ENCODE peak calls at places on chromosomes 3 and 15, in five cellular contexts. One of them, this sample, is unnamed. For H3K4me1, the result is how much of the 10 kb centered on the place peaks cover.

GRCh38 chr3:66527253-66527652 is 26.4 kb upstream of the LRIG1 start:
- DNase-seq in Peyer's patch: no peak
- DNase-seq in aorta: no peak
- DNase-seq in OCI-LY7: no peak
- DNase-seq in psoas muscle: no peak
- DNase-seq in this sample: no peak

GRCh38 chr3:55720614-55721013 is 233.5 kb upstream of the WNT5A start:
- DNase-seq in Peyer's patch: no peak
- DNase-seq in aorta: no peak
- DNase-seq in OCI-LY7: peak
- DNase-seq in psoas muscle: no peak
- DNase-seq in this sample: no peak

GRCh38 chr3:114764056-114764492 is 383.0 kb downstream of the ZBTB20 start:
- DNase-seq in Peyer's patch: peak
- DNase-seq in aorta: no peak
- DNase-seq in OCI-LY7: no peak
- DNase-seq in psoas muscle: no peak
- DNase-seq in this sample: no peak

GRCh38 chr3:29955413-29955812 is 651.0 kb upstream of the TGFBR2 start:
- DNase-seq in Peyer's patch: no peak
- DNase-seq in aorta: no peak
- DNase-seq in OCI-LY7: no peak
- DNase-seq in psoas muscle: no peak
- DNase-seq in this sample: no peak

GRCh38 chr15:39666671-39667070 is 85.8 kb downstream of the THBS1 start:
- DNase-seq in Peyer's patch: no peak
- DNase-seq in aorta: no peak
- DNase-seq in OCI-LY7: no peak
- DNase-seq in psoas muscle: no peak
- DNase-seq in this sample: no peak

GRCh38 chr15:92928351-92928750 is 28.2 kb downstream of the CHD2 start:
- DNase-seq in Peyer's patch: no peak
- DNase-seq in aorta: no peak
- DNase-seq in OCI-LY7: no peak
- DNase-seq in psoas muscle: no peak
- DNase-seq in this sample: no peak

GRCh38 chr3:18127864-18128185 is 297.3 kb downstream of the SATB1 start:
- DNase-seq in Peyer's patch: no peak
- DNase-seq in aorta: no peak
- DNase-seq in OCI-LY7: no peak
- DNase-seq in psoas muscle: no peak
- DNase-seq in this sample: no peak

GRCh38 chr15:50906954-50907865 is 1.3 kb upstream of the AP4E1 start:
- DNase-seq in Peyer's patch: peak
- DNase-seq in aorta: no peak
- DNase-seq in OCI-LY7: peak
- DNase-seq in psoas muscle: no peak
- DNase-seq in this sample: no peak

GRCh38 chr3:55487376-55488241 is 503 bp upstream of the WNT5A start:
- DNase-seq in Peyer's patch: no peak
- DNase-seq in aorta: no peak
- DNase-seq in OCI-LY7: peak
- DNase-seq in psoas muscle: peak
- DNase-seq in this sample: peak

GRCh38 chr15:55799287-55800212 is 56.6 kb upstream of the PRTG start:
- DNase-seq in Peyer's patch: no peak
- DNase-seq in aorta: no peak
- DNase-seq in OCI-LY7: peak
- DNase-seq in psoas muscle: no peak
- DNase-seq in this sample: peak

GRCh38 chr3:106699093-106699492 is 678.1 kb upstream of the CCDC54 start:
- DNase-seq in Peyer's patch: no peak
- DNase-seq in aorta: no peak
- DNase-seq in OCI-LY7: no peak
- DNase-seq in psoas muscle: no peak
- DNase-seq in this sample: no peak

GRCh38 chr3:14549256-14549931 is 9.3 kb upstream of the GRIP2 start:
- DNase-seq in Peyer's patch: no peak
- DNase-seq in aorta: peak
- DNase-seq in OCI-LY7: peak
- DNase-seq in psoas muscle: no peak
- DNase-seq in this sample: no peak

GRCh38 chr3:136893848-136894443 is 31.9 kb downstream of the NCK1 start:
- DNase-seq in Peyer's patch: no peak
- DNase-seq in aorta: no peak
- DNase-seq in OCI-LY7: no peak
- DNase-seq in psoas muscle: no peak
- DNase-seq in this sample: no peak

GRCh38 chr3:45104715-45105711 is 41.2 kb downstream of the CDCP1 start:
- DNase-seq in Peyer's patch: no peak
- DNase-seq in aorta: no peak
- DNase-seq in OCI-LY7: no peak
- DNase-seq in psoas muscle: no peak
- DNase-seq in this sample: no peak

GRCh38 chr3:10164546-10165393 is at the start of gene IRAK2:
- DNase-seq in Peyer's patch: peak
- DNase-seq in aorta: peak
- DNase-seq in OCI-LY7: peak
- DNase-seq in psoas muscle: peak
- DNase-seq in this sample: peak

GRCh38 chr3:152276688-152277087 is 8.0 kb downstream of the MBNL1 start:
- DNase-seq in Peyer's patch: no peak
- DNase-seq in aorta: no peak
- DNase-seq in OCI-LY7: no peak
- DNase-seq in psoas muscle: no peak
- DNase-seq in this sample: no peak

GRCh38 chr3:152280539-152280938 is 11.8 kb downstream of the MBNL1 start:
- DNase-seq in Peyer's patch: no peak
- DNase-seq in aorta: no peak
- DNase-seq in OCI-LY7: no peak
- DNase-seq in psoas muscle: no peak
- DNase-seq in this sample: no peak

GRCh38 chr3:152279474-152279873 is 10.7 kb downstream of the MBNL1 start:
- DNase-seq in Peyer's patch: no peak
- DNase-seq in aorta: no peak
- DNase-seq in OCI-LY7: no peak
- DNase-seq in psoas muscle: no peak
- DNase-seq in this sample: no peak

GRCh38 chr3:152277198-152277597 is 8.5 kb downstream of the MBNL1 start:
- DNase-seq in Peyer's patch: no peak
- DNase-seq in aorta: no peak
- DNase-seq in OCI-LY7: no peak
- DNase-seq in psoas muscle: no peak
- DNase-seq in this sample: no peak

GRCh38 chr3:152278674-152279427 is 10.1 kb downstream of the MBNL1 start:
- DNase-seq in Peyer's patch: no peak
- DNase-seq in aorta: no peak
- DNase-seq in OCI-LY7: no peak
- DNase-seq in psoas muscle: no peak
- DNase-seq in this sample: no peak
- H3K4me1 ChIP-seq in Peyer's patch: half or more
- H3K4me1 ChIP-seq in aorta: under half
- H3K4me1 ChIP-seq in OCI-LY7: half or more
- H3K4me1 ChIP-seq in psoas muscle: half or more
- H3K4me1 ChIP-seq in this sample: half or more

DNA sequence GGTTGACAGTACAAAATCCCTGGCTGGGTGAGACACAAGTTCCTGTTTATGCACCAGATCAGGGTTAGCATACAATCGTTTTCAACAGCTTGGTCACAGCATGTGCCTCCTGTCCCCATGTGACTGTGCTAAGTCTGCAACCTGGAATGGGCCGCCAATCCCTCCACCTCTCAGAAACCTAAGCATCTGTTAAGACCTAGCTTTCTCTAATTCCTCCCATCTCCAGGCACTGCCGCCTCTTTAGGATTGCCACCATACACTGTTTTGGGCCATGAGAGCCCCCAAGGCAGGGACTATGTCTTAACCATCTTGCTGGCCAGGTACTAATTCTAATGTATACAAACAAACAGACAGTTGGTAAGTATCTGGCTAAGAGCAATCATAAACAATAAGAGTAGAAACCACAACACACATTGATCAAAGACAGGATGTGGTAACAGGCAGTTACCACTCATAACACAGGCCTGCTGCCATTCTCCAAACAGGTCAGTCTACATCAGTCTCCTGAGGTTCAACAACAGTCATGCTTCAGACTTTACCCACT is 25.6 kb downstream of the SEC22C start:
- DNase-seq in Peyer's patch: peak
- DNase-seq in aorta: no peak
- DNase-seq in OCI-LY7: peak
- DNase-seq in psoas muscle: no peak
- DNase-seq in this sample: no peak
- H3K27ac ChIP-seq in Peyer's patch: peak
- H3K27ac ChIP-seq in aorta: no peak
- H3K27ac ChIP-seq in OCI-LY7: no peak
- H3K27ac ChIP-seq in psoas muscle: no peak
- H3K27ac ChIP-seq in this sample: peak

GRCh38 chr3:103965764-103966163 is 1400.9 kb upstream of the ALCAM start:
- DNase-seq in Peyer's patch: no peak
- DNase-seq in aorta: no peak
- DNase-seq in OCI-LY7: no peak
- DNase-seq in psoas muscle: no peak
- DNase-seq in this sample: no peak

GRCh38 chr3:103968131-103968530 is 1398.6 kb upstream of the ALCAM start:
- DNase-seq in Peyer's patch: no peak
- DNase-seq in aorta: no peak
- DNase-seq in OCI-LY7: no peak
- DNase-seq in psoas muscle: no peak
- DNase-seq in this sample: no peak

GRCh38 chr3:103963599-103963998 is 1403.1 kb upstream of the ALCAM start:
- DNase-seq in Peyer's patch: no peak
- DNase-seq in aorta: no peak
- DNase-seq in OCI-LY7: no peak
- DNase-seq in psoas muscle: no peak
- DNase-seq in this sample: no peak

GRCh38 chr3:103966749-103967148 is 1400.0 kb upstream of the ALCAM start:
- DNase-seq in Peyer's patch: no peak
- DNase-seq in aorta: no peak
- DNase-seq in OCI-LY7: no peak
- DNase-seq in psoas muscle: no peak
- DNase-seq in this sample: no peak

GRCh38 chr3:103968751-103969150 is 1398.0 kb upstream of the ALCAM start:
- DNase-seq in Peyer's patch: no peak
- DNase-seq in aorta: no peak
- DNase-seq in OCI-LY7: no peak
- DNase-seq in psoas muscle: no peak
- DNase-seq in this sample: no peak
- H3K4me3 ChIP-seq in Peyer's patch: no peak
- H3K4me3 ChIP-seq in aorta: no peak
- H3K4me3 ChIP-seq in OCI-LY7: no peak
- H3K4me3 ChIP-seq in psoas muscle: no peak
- H3K4me3 ChIP-seq in this sample: no peak

GRCh38 chr3:41207355-41207754 is 8.1 kb downstream of the CTNNB1 start:
- DNase-seq in Peyer's patch: no peak
- DNase-seq in aorta: no peak
- DNase-seq in OCI-LY7: no peak
- DNase-seq in psoas muscle: no peak
- DNase-seq in this sample: no peak
- H3K4me1 ChIP-seq in Peyer's patch: under half
- H3K4me1 ChIP-seq in aorta: under half
- H3K4me1 ChIP-seq in OCI-LY7: under half
- H3K4me1 ChIP-seq in psoas muscle: half or more
- H3K4me1 ChIP-seq in this sample: half or more

DNA sequence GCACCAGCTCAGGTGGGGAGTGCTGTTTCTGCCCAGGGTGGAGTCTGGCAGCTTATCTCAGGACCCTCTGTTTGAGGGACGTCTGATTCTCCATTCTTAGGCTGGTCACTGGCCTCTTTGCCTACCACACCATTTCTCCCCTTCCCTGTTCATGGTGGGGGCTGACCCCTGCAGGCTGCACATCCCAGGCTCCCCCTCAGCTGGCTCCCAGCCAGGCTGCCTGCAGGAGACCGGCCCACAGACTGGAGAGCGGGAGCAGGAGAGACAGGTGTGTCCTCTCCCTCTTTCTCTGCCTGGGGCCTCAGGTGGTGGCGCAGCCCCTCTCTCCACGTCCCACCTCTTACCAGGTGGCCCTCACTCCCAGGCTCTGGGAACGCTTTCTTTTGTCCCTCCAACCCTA is 60.8 kb downstream of the RAB11A start:
- DNase-seq in Peyer's patch: no peak
- DNase-seq in aorta: no peak
- DNase-seq in OCI-LY7: no peak
- DNase-seq in psoas muscle: no peak
- DNase-seq in this sample: no peak
- H3K27ac ChIP-seq in Peyer's patch: no peak
- H3K27ac ChIP-seq in aorta: no peak
- H3K27ac ChIP-seq in OCI-LY7: no peak
- H3K27ac ChIP-seq in psoas muscle: no peak
- H3K27ac ChIP-seq in this sample: no peak

DNA sequence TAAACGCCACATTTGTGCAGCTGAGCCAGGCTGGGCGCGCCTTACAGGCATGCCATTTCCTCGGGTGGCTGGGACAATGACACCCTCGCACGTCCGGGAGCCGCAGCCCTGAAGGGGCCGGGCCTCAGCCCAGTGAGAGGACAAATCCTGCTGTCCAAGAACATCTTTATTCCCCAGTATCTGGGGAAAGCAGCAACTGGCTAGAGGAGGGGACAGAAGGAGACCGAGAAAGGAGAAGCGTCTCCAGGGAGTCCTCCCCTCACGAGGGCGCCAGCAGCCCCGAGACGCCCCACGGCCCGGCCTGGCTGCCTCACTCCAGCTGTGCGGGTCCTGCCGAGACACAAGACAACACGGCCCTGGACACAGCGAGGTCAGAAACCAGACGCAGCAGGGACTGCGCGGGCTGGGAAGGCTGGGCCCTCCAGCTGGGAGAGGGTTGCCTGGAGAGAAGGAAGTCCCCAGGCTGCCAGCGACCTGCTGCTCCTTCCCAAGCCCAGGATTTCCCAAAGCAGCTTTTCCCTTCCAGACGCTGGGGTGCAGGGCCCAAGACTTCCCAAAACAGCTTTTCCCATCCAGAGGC is 130.2 kb downstream of the CHSY1 start:
- DNase-seq in Peyer's patch: peak
- DNase-seq in aorta: peak
- DNase-seq in OCI-LY7: peak
- DNase-seq in psoas muscle: peak
- DNase-seq in this sample: peak
- H3K4me3 ChIP-seq in Peyer's patch: peak
- H3K4me3 ChIP-seq in aorta: no peak
- H3K4me3 ChIP-seq in OCI-LY7: no peak
- H3K4me3 ChIP-seq in psoas muscle: peak
- H3K4me3 ChIP-seq in this sample: peak

GRCh38 chr3:12990781-12991480 is 82.3 kb downstream of the IQSEC1 start:
- DNase-seq in Peyer's patch: no peak
- DNase-seq in aorta: peak
- DNase-seq in OCI-LY7: no peak
- DNase-seq in psoas muscle: no peak
- DNase-seq in this sample: no peak
- H3K4me1 ChIP-seq in Peyer's patch: under half
- H3K4me1 ChIP-seq in aorta: under half
- H3K4me1 ChIP-seq in OCI-LY7: under half
- H3K4me1 ChIP-seq in psoas muscle: under half
- H3K4me1 ChIP-seq in this sample: under half

GRCh38 chr3:155080692-155081091 is 573 bp downstream of the MME start:
- DNase-seq in Peyer's patch: no peak
- DNase-seq in aorta: no peak
- DNase-seq in OCI-LY7: peak
- DNase-seq in psoas muscle: no peak
- DNase-seq in this sample: no peak
- H3K27ac ChIP-seq in Peyer's patch: no peak
- H3K27ac ChIP-seq in aorta: no peak
- H3K27ac ChIP-seq in OCI-LY7: peak
- H3K27ac ChIP-seq in psoas muscle: peak
- H3K27ac ChIP-seq in this sample: peak

This sample was measured in upper lobe of right lung.